ENCODE peak calls at places on chromosome 18, in five cellular contexts. P, K, A, F and U are unnamed samples.

GRCh38 chr18:6591491-6591890 is 138.0 kb upstream of the ARHGAP28 start:
- DNase-seq in P (no peak), K (no peak), A (no peak), F (no peak), U (peak)

GRCh38 chr18:5628512-5629255 is 84.9 kb upstream of the EPB41L3 start:
- DNase-seq in P (no peak), K (peak), A (no peak), F (peak), U (peak)

GRCh38 chr18:43596106-43596712 is 318.9 kb upstream of the SYT4 start:
- DNase-seq in P (no peak), K (peak), A (peak), F (peak), U (peak)

GRCh38 chr18:25503567-25504081 is 151.7 kb upstream of the ZNF521 start:
- DNase-seq in P (peak), K (peak), A (peak), F (peak), U (peak)

GRCh38 chr18:10239138-10239537 is 215.3 kb upstream of the APCDD1 start:
- DNase-seq in P (no peak), K (no peak), A (no peak), F (peak), U (peak)

GRCh38 chr18:8969639-8970378 is 132.7 kb upstream of the NDUFV2 start:
- DNase-seq in P (no peak), K (peak), A (no peak), F (no peak), U (peak)

GRCh38 chr18:31553800-31554199 is 37.9 kb upstream of the TTR start:
- DNase-seq in P (no peak), K (no peak), A (peak), F (no peak), U (no peak)

GRCh38 chr18:24989760-24990547 is 362.0 kb downstream of the ZNF521 start:
- DNase-seq in P (no peak), K (no peak), A (peak), F (no peak), U (no peak)

GRCh38 chr18:70422061-70422965 is 133.5 kb downstream of the SOCS6 start:
- DNase-seq in P (no peak), K (peak), A (peak), F (peak), U (peak)

GRCh38 chr18:23137788-23138216 is 2.5 kb downstream of the CABLES1 start:
- DNase-seq in P (no peak), K (no peak), A (no peak), F (no peak), U (no peak)

GRCh38 chr18:14930576-14930975 is 182.6 kb downstream of the ANKRD30B start:
- DNase-seq in P (no peak), K (no peak), A (no peak), F (no peak), U (no peak)

DNA sequence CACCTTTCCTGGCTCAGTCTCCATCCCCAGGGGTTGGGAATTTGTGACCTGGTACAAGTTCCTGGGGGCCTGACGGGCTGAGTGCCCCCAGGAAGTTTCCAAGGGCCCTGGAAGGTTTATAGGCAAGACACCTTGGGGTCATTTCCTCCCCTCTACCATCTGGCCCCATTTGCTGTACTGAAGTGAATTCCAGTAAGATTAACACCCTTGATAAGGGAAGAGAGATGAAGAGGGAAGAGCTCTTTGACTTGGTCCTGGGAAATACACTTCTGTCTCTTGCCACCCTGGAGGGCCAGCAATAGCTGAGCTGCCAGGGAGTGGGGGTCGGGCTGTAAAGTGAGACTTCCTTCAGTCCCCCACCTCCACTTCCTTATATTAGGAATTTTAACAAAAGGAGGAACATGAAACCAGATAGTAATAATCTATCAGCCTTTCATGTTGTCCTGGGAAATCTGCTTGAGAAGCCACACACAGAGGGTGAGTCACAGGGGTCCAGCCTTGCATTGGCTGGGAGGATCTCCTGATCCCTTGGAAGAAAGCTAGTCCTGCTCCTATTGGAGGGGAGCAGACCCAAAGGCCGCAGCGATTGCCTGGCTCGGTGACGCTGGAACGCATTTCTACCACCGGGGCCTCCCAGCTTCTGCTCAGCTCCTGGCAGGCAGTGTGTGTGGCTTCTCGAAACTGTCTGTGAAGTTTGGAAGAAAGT is 87.4 kb downstream of the ACAA2 start:
- DNase-seq in P (no peak), K (peak), A (peak), F (peak), U (peak)
- TF ChIP-seq CTCF in P (no peak), K (peak), A (no peak), F (peak), U (peak)

DNA sequence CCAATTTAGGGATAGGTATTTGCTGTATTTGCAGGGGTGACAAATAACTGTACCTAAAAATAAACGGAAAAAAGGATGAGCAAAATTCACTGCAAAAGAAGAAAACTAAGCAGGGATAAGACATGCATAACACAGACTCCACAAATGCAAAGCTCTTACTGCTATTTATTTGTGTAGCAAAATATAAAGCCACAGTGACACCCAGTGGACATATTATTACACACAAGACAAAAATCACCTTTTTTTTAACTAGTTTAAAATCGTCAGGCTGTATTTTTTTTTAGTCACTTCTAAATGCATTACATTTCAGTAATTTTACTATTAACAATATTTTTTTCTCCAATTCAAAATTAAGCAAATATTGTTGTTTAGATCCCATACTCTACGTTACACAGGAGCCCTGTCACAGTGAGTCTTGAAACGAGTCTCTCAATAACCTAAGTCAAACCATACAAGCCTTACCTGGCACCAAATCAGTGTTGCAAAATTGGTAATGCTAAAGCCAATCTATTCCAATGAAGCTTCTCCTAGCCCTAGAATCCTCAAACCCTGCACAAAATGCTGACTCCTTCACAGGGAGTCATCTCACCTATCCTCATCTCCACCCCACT is 23.7 kb downstream of the METTL4 start:
- DNase-seq in P (no peak), K (no peak), A (peak), F (peak), U (peak)
- TF ChIP-seq CTCF in P (no peak), K (peak), A (peak), F (peak), U (peak)

GRCh38 chr18:12474876-12475275 is 67.1 kb downstream of the PRELID3A start:
- DNase-seq in P (no peak), K (no peak), A (no peak), F (no peak), U (peak)

GRCh38 chr18:12477606-12478005 is 69.9 kb downstream of the PRELID3A start:
- DNase-seq in P (no peak), K (no peak), A (no peak), F (no peak), U (no peak)

GRCh38 chr18:12479982-12480381 is 72.3 kb downstream of the PRELID3A start:
- DNase-seq in P (no peak), K (no peak), A (no peak), F (no peak), U (no peak)

GRCh38 chr18:12476955-12477354 is 69.2 kb downstream of the PRELID3A start:
- DNase-seq in P (no peak), K (no peak), A (no peak), F (no peak), U (no peak)

GRCh38 chr18:12478269-12479057 is 70.7 kb downstream of the PRELID3A start:
- DNase-seq in P (no peak), K (no peak), A (no peak), F (no peak), U (no peak)
- TF ChIP-seq CTCF in P (no peak), K (no peak), A (no peak), F (peak), U (peak)

GRCh38 chr18:45213040-45213333 is 402.3 kb upstream of the SLC14A2 start:
- DNase-seq in P (no peak), K (no peak), A (no peak), F (no peak), U (no peak)
- TF ChIP-seq CTCF in P (no peak), K (no peak), A (no peak), F (no peak), U (no peak)

GRCh38 chr18:57728941-57729511 is 74.1 kb downstream of the ATP8B1 start:
- DNase-seq in P (no peak), K (no peak), A (no peak), F (no peak), U (peak)
- TF ChIP-seq CTCF in P (no peak), K (no peak), A (no peak), F (no peak), U (no peak)

DNA sequence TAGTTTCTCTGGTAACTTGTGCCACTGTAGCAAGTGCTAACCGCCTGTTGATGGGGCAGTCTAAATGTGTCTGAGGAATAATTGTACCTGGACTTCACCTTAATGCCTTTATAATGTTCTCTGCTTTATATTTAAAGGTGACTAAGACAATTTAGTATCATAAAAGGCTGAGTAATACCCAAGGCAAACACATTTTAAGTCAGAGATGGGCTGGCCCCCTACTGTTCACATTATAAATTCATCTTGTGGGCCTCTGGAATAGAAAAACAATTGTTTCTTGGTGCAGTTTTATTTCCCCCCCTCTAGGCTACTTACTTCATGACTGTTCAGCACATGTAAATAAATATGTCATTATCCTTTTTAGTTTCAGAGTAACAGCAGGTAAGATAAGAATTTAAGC is 559.3 kb upstream of the PIK3C3 start:
- DNase-seq in P (no peak), K (no peak), A (no peak), F (peak), U (no peak)
- TF ChIP-seq CTCF in P (no peak), K (peak), A (no peak), F (peak), U (no peak)

DNA sequence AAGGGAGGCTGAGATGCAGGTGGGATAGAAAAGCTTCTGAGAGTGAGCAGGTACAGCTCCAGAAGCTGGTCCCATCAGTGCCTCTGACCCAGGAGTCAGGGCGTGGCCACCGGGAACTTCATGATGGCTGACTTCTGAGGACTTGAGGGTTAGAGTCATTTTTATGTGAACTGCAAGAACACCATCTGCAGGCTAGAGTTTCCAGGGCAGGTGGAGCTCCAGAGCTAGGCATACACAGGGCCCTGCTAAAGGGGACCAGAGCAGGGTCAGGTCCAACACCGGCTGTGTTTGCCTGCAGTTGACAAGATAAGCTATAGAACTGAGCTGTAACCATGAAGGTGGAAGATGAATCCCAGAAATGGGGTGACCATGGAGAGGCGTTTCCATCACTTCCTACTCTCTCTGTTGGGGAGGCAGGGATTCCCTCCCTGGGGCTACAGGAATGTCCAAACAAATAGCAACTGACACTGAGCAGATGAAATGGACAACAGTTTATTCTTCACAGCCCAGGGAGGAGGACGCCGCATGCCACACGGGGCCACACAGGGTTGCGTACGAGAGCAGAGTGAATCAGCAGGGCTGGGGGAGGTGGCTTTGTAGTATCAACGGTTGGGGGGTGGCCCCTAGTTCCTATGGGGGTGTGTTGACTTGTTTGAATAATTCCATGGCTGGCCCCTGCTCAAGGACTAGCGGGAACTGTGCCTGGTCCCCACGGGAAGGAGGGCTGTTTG is 77.6 kb upstream of the ZNF516 start:
- DNase-seq in P (no peak), K (no peak), A (no peak), F (no peak), U (no peak)
- TF ChIP-seq CTCF in P (no peak), K (no peak), A (no peak), F (no peak), U (no peak)

GRCh38 chr18:52288403-52289004 is 51.5 kb upstream of the DCC start:
- DNase-seq in P (no peak), K (no peak), A (peak), F (peak), U (peak)
- TF ChIP-seq CTCF in P (no peak), K (peak), A (peak), F (peak), U (peak)

GRCh38 chr18:7872569-7872968 is 305.5 kb downstream of the PTPRM start:
- DNase-seq in P (no peak), K (peak), A (no peak), F (peak), U (peak)
- TF ChIP-seq CTCF in P (no peak), K (no peak), A (no peak), F (peak), U (peak)

DNA sequence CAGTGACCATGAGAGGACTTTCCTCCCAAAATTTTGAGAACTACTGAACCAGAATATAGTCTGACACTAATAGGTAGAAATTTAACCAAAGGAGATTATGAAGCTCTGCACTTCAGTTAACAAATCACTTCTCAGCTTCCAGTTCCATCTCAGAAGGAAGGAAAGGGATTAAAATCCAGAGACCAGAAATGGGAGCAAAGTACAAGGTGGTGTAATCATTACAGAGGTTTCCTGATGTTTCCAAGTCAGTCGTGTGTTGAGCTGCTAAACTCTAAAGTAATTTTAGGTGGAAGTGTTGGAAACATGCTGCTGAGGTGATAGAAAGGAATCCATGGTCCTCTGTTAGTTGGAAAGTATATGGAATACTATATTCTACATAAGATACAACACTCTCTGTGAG is 10.8 kb downstream of the TYMS start:
- DNase-seq in P (no peak), K (no peak), A (no peak), F (no peak), U (no peak)
- TF ChIP-seq CTCF in P (no peak), K (no peak), A (no peak), F (no peak), U (no peak)